ENCODE peak calls at places on chromosomes 16 and 17, in six cellular contexts. B is stomach, Q is GM12878, W is endothelial cell of umbilical vein, U is sigmoid colon, S is K562. Y is an unnamed sample. For H3K9me3, the result is how much of the 10 kb centered on the place peaks cover.

GRCh38 chr17:74770498-74771318 is 5.4 kb downstream of the NAT9 start:
- DNase-seq in B (peak), Q (no peak), W (peak), U (no peak), S (peak), Y (no peak)

GRCh38 chr16:54123766-54124165 is 162.8 kb downstream of the IRX3 start:
- DNase-seq in B (no peak), Q (no peak), W (no peak), U (no peak), S (no peak), Y (no peak)

GRCh38 chr17:74444406-74444805 is 12.5 kb downstream of the GPRC5C start:
- DNase-seq in B (peak), Q (no peak), W (no peak), U (peak), S (no peak), Y (no peak)

GRCh38 chr17:17748179-17748578 is 66.9 kb downstream of the RAI1 start:
- DNase-seq in B (no peak), Q (no peak), W (no peak), U (no peak), S (no peak), Y (no peak)

GRCh38 chr17:82884341-82884871 is 44.6 kb upstream of the ZNF750 start:
- DNase-seq in B (no peak), Q (no peak), W (no peak), U (no peak), S (no peak), Y (no peak)

GRCh38 chr17:70205386-70205785 is 36.1 kb downstream of the KCNJ2 start:
- DNase-seq in B (no peak), Q (no peak), W (no peak), U (no peak), S (no peak), Y (no peak)

GRCh38 chr16:87276091-87276561 is 41.1 kb downstream of the C16orf95 start:
- DNase-seq in B (no peak), Q (no peak), W (peak), U (no peak), S (no peak), Y (no peak)

GRCh38 chr16:17374668-17375255 is 96.0 kb downstream of the XYLT1 start:
- DNase-seq in B (no peak), Q (no peak), W (no peak), U (no peak), S (no peak), Y (no peak)

GRCh38 chr17:998111-998510 is 1.2 kb downstream of the TIMM22 start:
- DNase-seq in B (no peak), Q (no peak), W (no peak), U (no peak), S (no peak), Y (no peak)

GRCh38 chr16:28537964-28538732 is 626 bp downstream of the NUPR1 start:
- DNase-seq in B (peak), Q (no peak), W (no peak), U (no peak), S (no peak), Y (no peak)

GRCh38 chr16:67163903-67164558 is 514 bp upstream of the HSF4 start:
- DNase-seq in B (no peak), Q (no peak), W (no peak), U (peak), S (no peak), Y (no peak)

GRCh38 chr17:50844117-50844700 is 8.8 kb downstream of the WFIKKN2 start:
- DNase-seq in B (no peak), Q (no peak), W (no peak), U (no peak), S (no peak), Y (no peak)

GRCh38 chr17:78610951-78611511 is 33.8 kb upstream of the DNAH17 start:
- DNase-seq in B (no peak), Q (no peak), W (no peak), U (no peak), S (no peak), Y (no peak)

GRCh38 chr16:49275870-49276269 is 5.8 kb downstream of the CBLN1 start:
- DNase-seq in B (no peak), Q (no peak), W (no peak), U (no peak), S (no peak), Y (no peak)

GRCh38 chr17:42311240-42312034 is 23.1 kb downstream of the STAT5A start:
- DNase-seq in B (peak), Q (no peak), W (no peak), U (peak), S (peak), Y (no peak)

GRCh38 chr17:46764335-46764708 is 54.2 kb downstream of the WNT3 start:
- DNase-seq in B (peak), Q (no peak), W (no peak), U (no peak), S (no peak), Y (no peak)

GRCh38 chr17:19260958-19261357 is 23.8 kb downstream of the EPN2 start:
- DNase-seq in B (no peak), Q (no peak), W (peak), U (peak), S (no peak), Y (no peak)

GRCh38 chr16:80350066-80350465 is 190.7 kb upstream of the DYNLRB2 start:
- DNase-seq in B (no peak), Q (no peak), W (no peak), U (no peak), S (no peak), Y (no peak)

GRCh38 chr17:5719976-5720375 is 135.7 kb upstream of the NLRP1 start:
- DNase-seq in B (no peak), Q (no peak), W (no peak), U (no peak), S (no peak), Y (no peak)

GRCh38 chr17:12362853-12363252 is 302.8 kb upstream of the MYOCD start:
- DNase-seq in B (no peak), Q (no peak), W (no peak), U (no peak), S (no peak), Y (no peak)

GRCh38 chr17:15257316-15257925 is 7.7 kb downstream of the PMP22 start:
- DNase-seq in B (peak), Q (peak), W (peak), U (peak), S (peak), Y (peak)

GRCh38 chr17:4933646-4934045 is 1.6 kb downstream of the GP1BA start:
- DNase-seq in B (no peak), Q (no peak), W (no peak), U (no peak), S (no peak), Y (no peak)

GRCh38 chr16:69435977-69436729 is 11.7 kb downstream of the CYB5B start:
- DNase-seq in B (peak), Q (no peak), W (peak), U (no peak), S (no peak), Y (no peak)

GRCh38 chr16:49780436-49780835 is 75.5 kb downstream of the ZNF423 start:
- DNase-seq in B (no peak), Q (no peak), W (no peak), U (no peak), S (no peak), Y (no peak)

GRCh38 chr17:75024686-75025397 is 12.4 kb downstream of the MRPL58 start:
- DNase-seq in B (no peak), Q (no peak), W (no peak), U (no peak), S (no peak), Y (no peak)

DNA sequence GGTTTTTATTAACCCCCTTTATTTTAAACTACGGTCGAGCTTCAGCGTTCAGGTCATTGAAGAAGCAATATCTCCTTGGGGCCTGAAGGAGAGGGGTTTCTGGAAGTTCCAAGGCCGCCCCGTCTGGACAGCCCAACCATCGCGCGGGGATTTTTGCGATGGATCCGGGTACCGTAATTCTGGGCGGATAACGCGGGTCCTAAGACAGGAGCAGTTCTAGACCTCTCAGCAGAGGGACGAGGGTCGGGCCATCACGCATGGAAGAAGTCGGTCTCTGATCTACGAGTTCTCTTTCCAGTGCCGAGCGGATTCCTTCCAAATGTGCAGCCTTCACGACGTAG is 3.6 kb downstream of the BORCS6 start:
- DNase-seq in B (no peak), Q (no peak), W (no peak), U (no peak), S (no peak), Y (no peak)
- TF ChIP-seq POLR2AphosphoS5 in B (no peak), Q (no peak), W (no peak), U (no peak), S (no peak), Y (no peak)

DNA sequence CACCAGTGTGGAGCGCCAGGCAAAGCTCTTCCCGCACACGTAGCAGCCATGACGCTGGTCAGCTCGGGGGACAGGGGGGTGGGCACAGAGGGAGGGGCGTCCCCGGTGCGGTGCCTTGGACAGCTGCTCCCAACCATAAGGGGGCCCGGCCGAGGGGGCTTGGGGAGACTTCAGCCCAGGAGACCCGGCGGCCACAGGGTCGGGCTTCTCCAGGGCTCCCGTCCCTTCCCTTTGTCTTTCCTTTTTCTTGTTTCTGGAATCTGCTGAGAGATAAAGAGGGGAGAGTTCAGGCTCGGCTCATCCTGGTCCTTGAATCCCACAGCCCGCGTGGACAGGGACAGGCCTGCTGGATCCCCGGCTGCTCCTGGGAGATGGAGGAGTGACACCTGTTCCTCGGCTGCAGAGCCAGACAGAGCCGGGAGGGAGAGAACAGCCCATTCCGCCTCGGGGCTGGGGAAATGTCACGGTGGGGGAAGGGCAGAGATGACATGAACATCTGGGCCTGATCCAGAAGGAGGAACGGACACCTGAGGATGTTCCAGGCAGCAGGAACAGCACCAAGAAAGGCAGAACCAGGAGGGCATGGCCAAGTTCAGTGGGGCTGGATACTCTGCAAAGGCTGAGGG is 2.2 kb downstream of the ZNF764 start:
- DNase-seq in B (no peak), Q (no peak), W (no peak), U (no peak), S (no peak), Y (no peak)
- H3K9me3 ChIP-seq in B (under half), Q (under half), W (under half), U (under half), S (under half), Y (under half)

DNA sequence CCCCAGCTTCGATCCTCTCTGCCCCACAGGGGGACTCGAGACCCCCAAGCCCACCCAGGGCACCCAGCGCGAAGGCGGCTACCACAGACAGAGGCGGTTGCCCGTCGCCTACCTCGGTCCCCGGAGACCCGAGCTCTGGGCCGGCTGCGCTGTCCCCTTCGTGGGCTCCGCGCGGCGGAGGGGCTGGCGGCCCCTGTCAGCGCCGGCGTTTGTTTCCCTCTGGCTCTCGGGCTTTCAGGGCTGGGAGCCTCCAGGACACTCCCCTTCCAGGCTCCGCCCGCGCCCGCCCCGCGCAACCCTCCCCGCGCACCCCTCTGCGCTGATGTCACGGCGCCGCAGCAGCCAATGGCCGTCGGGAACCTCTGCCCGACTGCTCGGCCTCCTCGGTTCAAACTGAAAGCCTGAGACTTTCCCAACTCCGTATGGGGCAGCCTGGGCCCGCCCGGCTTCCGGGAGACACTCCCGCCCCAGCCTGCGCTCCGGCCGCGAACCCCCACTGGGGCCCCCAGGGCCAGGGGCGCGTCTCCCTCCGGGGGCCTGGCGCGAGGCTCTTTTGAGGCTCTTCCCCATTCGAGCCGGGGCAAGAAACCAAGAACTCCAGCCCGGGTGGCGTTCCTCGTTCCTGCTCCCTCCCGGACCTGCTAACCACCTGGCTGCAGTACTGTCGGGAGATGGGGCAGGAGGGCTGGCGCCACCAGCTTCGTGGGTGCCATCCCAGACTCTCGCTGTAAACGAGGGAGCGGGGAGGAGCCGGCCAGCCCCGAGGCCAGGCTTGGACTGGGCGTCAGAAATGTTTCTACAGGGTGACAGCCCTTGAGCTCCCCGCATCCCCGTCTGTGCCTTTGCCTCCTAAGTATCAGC is at the start of gene CDC42EP4:
- DNase-seq in B (peak), Q (no peak), W (peak), U (peak), S (peak), Y (no peak)
- H3K4me3 ChIP-seq in B (peak), Q (peak), W (peak), U (peak), S (peak), Y (peak)

GRCh38 chr17:2239882-2240430 is 63.6 kb downstream of the SMG6 start:
- DNase-seq in B (peak), Q (peak), W (peak), U (peak), S (no peak), Y (peak)
- TF ChIP-seq POLR2AphosphoS5 in B (peak), Q (peak), W (peak), U (peak), S (no peak), Y (no peak)

GRCh38 chr16:35585411-35585810 is 2126.0 kb downstream of the TP53TG3F start:
- DNase-seq in B (no peak), Q (no peak), W (no peak), U (no peak), S (no peak), Y (no peak)
- H3K9me3 ChIP-seq in B (under half), Q (under half), W (under half), U (under half), S (under half), Y (under half)

GRCh38 chr16:4477966-4478365 is 1.8 kb downstream of the HMOX2 start:
- DNase-seq in B (no peak), Q (no peak), W (peak), U (no peak), S (no peak), Y (no peak)
- H3K4me3 ChIP-seq in B (peak), Q (peak), W (no peak), U (no peak), S (peak), Y (peak)

DNA sequence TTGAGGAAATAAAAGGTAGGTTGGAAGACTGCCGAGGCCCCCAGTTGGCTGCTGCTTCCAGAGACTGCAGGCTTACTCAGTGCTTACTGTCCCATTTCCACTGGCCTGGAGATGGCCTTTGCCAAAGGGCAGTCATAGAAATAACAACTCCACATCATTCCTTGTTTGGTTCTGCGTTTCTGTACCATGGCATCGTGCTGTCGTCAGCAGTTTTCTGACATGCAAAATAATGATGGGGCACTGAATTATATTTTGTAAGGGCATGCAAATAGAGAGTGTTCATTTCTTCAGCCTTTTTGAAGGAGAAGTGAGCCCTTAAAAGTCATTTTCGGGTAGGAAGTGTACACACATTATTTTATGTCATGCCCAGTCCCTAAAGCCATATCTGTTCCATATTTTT is 88.9 kb downstream of the RBFOX1 start:
- DNase-seq in B (no peak), Q (no peak), W (no peak), U (no peak), S (no peak), Y (no peak)
- TF ChIP-seq POLR2AphosphoS5 in B (no peak), Q (no peak), W (no peak), U (no peak), S (no peak), Y (no peak)